ENCODE peak calls at places on chromosomes 6 and 20, in six cellular contexts. One of them, this sample, is unnamed.

GRCh38 chr20:49699200-49699992 is 14.3 kb downstream of the B4GALT5 start:
- DNase-seq in K562: no peak
- DNase-seq in IMR-90: peak
- DNase-seq in A549: peak
- DNase-seq in SK-N-SH: no peak
- DNase-seq in HepG2: no peak
- DNase-seq in this sample: no peak

GRCh38 chr20:34294563-34294962 is 8.6 kb downstream of the AHCY start:
- DNase-seq in K562: no peak
- DNase-seq in IMR-90: no peak
- DNase-seq in A549: no peak
- DNase-seq in SK-N-SH: no peak
- DNase-seq in HepG2: no peak
- DNase-seq in this sample: no peak

GRCh38 chr6:150320450-150320849 is 48.4 kb upstream of the IYD start:
- DNase-seq in K562: no peak
- DNase-seq in IMR-90: no peak
- DNase-seq in A549: no peak
- DNase-seq in SK-N-SH: no peak
- DNase-seq in HepG2: no peak
- DNase-seq in this sample: no peak

GRCh38 chr6:32064706-32065105 is 26.5 kb downstream of the CYP21A2 start:
- DNase-seq in K562: no peak
- DNase-seq in IMR-90: no peak
- DNase-seq in A549: no peak
- DNase-seq in SK-N-SH: no peak
- DNase-seq in HepG2: no peak
- DNase-seq in this sample: no peak

GRCh38 chr20:2578430-2579192 is 42.2 kb downstream of the TMC2 start:
- DNase-seq in K562: peak
- DNase-seq in IMR-90: no peak
- DNase-seq in A549: no peak
- DNase-seq in SK-N-SH: no peak
- DNase-seq in HepG2: peak
- DNase-seq in this sample: no peak

GRCh38 chr6:156262014-156262413 is 515.2 kb upstream of the ARID1B start:
- DNase-seq in K562: no peak
- DNase-seq in IMR-90: no peak
- DNase-seq in A549: no peak
- DNase-seq in SK-N-SH: peak
- DNase-seq in HepG2: no peak
- DNase-seq in this sample: no peak

GRCh38 chr6:14542670-14543366 is 425.2 kb downstream of the CD83 start:
- DNase-seq in K562: no peak
- DNase-seq in IMR-90: peak
- DNase-seq in A549: no peak
- DNase-seq in SK-N-SH: no peak
- DNase-seq in HepG2: no peak
- DNase-seq in this sample: peak

GRCh38 chr20:42594659-42595058 is 595.0 kb downstream of the PTPRT start:
- DNase-seq in K562: no peak
- DNase-seq in IMR-90: no peak
- DNase-seq in A549: no peak
- DNase-seq in SK-N-SH: no peak
- DNase-seq in HepG2: no peak
- DNase-seq in this sample: no peak

GRCh38 chr6:10412165-10412947 is 2.5 kb downstream of the TFAP2A start:
- DNase-seq in K562: no peak
- DNase-seq in IMR-90: peak
- DNase-seq in A549: peak
- DNase-seq in SK-N-SH: peak
- DNase-seq in HepG2: no peak
- DNase-seq in this sample: no peak

GRCh38 chr6:110642711-110643110 is 166.3 kb upstream of the SLC22A16 start:
- DNase-seq in K562: no peak
- DNase-seq in IMR-90: no peak
- DNase-seq in A549: no peak
- DNase-seq in SK-N-SH: no peak
- DNase-seq in HepG2: no peak
- DNase-seq in this sample: no peak

GRCh38 chr6:167405778-167406532 is 81.1 kb downstream of the TTLL2 start:
- DNase-seq in K562: no peak
- DNase-seq in IMR-90: no peak
- DNase-seq in A549: no peak
- DNase-seq in SK-N-SH: no peak
- DNase-seq in HepG2: no peak
- DNase-seq in this sample: no peak

GRCh38 chr20:51354769-51355319 is 187.7 kb downstream of the NFATC2 start:
- DNase-seq in K562: no peak
- DNase-seq in IMR-90: peak
- DNase-seq in A549: peak
- DNase-seq in SK-N-SH: no peak
- DNase-seq in HepG2: no peak
- DNase-seq in this sample: no peak

GRCh38 chr6:16157909-16158308 is 29.0 kb downstream of the MYLIP start:
- DNase-seq in K562: peak
- DNase-seq in IMR-90: no peak
- DNase-seq in A549: no peak
- DNase-seq in SK-N-SH: peak
- DNase-seq in HepG2: no peak
- DNase-seq in this sample: no peak

GRCh38 chr6:166484863-166485262 is 101.6 kb downstream of the RAMACL start:
- DNase-seq in K562: no peak
- DNase-seq in IMR-90: no peak
- DNase-seq in A549: no peak
- DNase-seq in SK-N-SH: no peak
- DNase-seq in HepG2: no peak
- DNase-seq in this sample: no peak

GRCh38 chr20:38842017-38842416 is 36.5 kb downstream of the PPP1R16B start:
- DNase-seq in K562: no peak
- DNase-seq in IMR-90: no peak
- DNase-seq in A549: no peak
- DNase-seq in SK-N-SH: no peak
- DNase-seq in HepG2: no peak
- DNase-seq in this sample: no peak

GRCh38 chr20:38841570-38841969 is 36.1 kb downstream of the PPP1R16B start:
- DNase-seq in K562: no peak
- DNase-seq in IMR-90: no peak
- DNase-seq in A549: no peak
- DNase-seq in SK-N-SH: no peak
- DNase-seq in HepG2: no peak
- DNase-seq in this sample: no peak

GRCh38 chr20:38840894-38841470 is 35.5 kb downstream of the PPP1R16B start:
- DNase-seq in K562: no peak
- DNase-seq in IMR-90: no peak
- DNase-seq in A549: no peak
- DNase-seq in SK-N-SH: no peak
- DNase-seq in HepG2: no peak
- DNase-seq in this sample: no peak

GRCh38 chr20:38843346-38843745 is 37.8 kb downstream of the PPP1R16B start:
- DNase-seq in K562: no peak
- DNase-seq in IMR-90: no peak
- DNase-seq in A549: no peak
- DNase-seq in SK-N-SH: no peak
- DNase-seq in HepG2: no peak
- DNase-seq in this sample: no peak

GRCh38 chr20:38842558-38842981 is 37.1 kb downstream of the PPP1R16B start:
- DNase-seq in K562: no peak
- DNase-seq in IMR-90: no peak
- DNase-seq in A549: no peak
- DNase-seq in SK-N-SH: no peak
- DNase-seq in HepG2: no peak
- DNase-seq in this sample: peak
- TF ChIP-seq SMC3 in K562: no peak
- TF ChIP-seq SMC3 in IMR-90: no peak
- TF ChIP-seq SMC3 in A549: no peak
- TF ChIP-seq SMC3 in SK-N-SH: no peak
- TF ChIP-seq SMC3 in HepG2: no peak
- TF ChIP-seq SMC3 in this sample: peak

GRCh38 chr6:2110504-2110903 is 134.9 kb downstream of the GMDS start:
- DNase-seq in K562: no peak
- DNase-seq in IMR-90: peak
- DNase-seq in A549: no peak
- DNase-seq in SK-N-SH: no peak
- DNase-seq in HepG2: no peak
- DNase-seq in this sample: peak
- TF ChIP-seq SMC3 in K562: no peak
- TF ChIP-seq SMC3 in IMR-90: no peak
- TF ChIP-seq SMC3 in A549: no peak
- TF ChIP-seq SMC3 in SK-N-SH: no peak
- TF ChIP-seq SMC3 in HepG2: no peak
- TF ChIP-seq SMC3 in this sample: no peak

GRCh38 chr6:53877151-53877550 is 82.3 kb downstream of the LRRC1 start:
- DNase-seq in K562: no peak
- DNase-seq in IMR-90: no peak
- DNase-seq in A549: no peak
- DNase-seq in SK-N-SH: no peak
- DNase-seq in HepG2: no peak
- DNase-seq in this sample: no peak

GRCh38 chr6:53878808-53879207 is 84.0 kb downstream of the LRRC1 start:
- DNase-seq in K562: no peak
- DNase-seq in IMR-90: no peak
- DNase-seq in A549: no peak
- DNase-seq in SK-N-SH: no peak
- DNase-seq in HepG2: no peak
- DNase-seq in this sample: no peak

GRCh38 chr6:53873922-53874321 is 79.1 kb downstream of the LRRC1 start:
- DNase-seq in K562: no peak
- DNase-seq in IMR-90: peak
- DNase-seq in A549: no peak
- DNase-seq in SK-N-SH: no peak
- DNase-seq in HepG2: no peak
- DNase-seq in this sample: no peak

GRCh38 chr6:53879608-53880007 is 84.8 kb downstream of the LRRC1 start:
- DNase-seq in K562: no peak
- DNase-seq in IMR-90: peak
- DNase-seq in A549: no peak
- DNase-seq in SK-N-SH: no peak
- DNase-seq in HepG2: no peak
- DNase-seq in this sample: no peak
- TF ChIP-seq SMC3 in K562: no peak
- TF ChIP-seq SMC3 in IMR-90: no peak
- TF ChIP-seq SMC3 in A549: no peak
- TF ChIP-seq SMC3 in SK-N-SH: no peak
- TF ChIP-seq SMC3 in HepG2: no peak
- TF ChIP-seq SMC3 in this sample: no peak

DNA sequence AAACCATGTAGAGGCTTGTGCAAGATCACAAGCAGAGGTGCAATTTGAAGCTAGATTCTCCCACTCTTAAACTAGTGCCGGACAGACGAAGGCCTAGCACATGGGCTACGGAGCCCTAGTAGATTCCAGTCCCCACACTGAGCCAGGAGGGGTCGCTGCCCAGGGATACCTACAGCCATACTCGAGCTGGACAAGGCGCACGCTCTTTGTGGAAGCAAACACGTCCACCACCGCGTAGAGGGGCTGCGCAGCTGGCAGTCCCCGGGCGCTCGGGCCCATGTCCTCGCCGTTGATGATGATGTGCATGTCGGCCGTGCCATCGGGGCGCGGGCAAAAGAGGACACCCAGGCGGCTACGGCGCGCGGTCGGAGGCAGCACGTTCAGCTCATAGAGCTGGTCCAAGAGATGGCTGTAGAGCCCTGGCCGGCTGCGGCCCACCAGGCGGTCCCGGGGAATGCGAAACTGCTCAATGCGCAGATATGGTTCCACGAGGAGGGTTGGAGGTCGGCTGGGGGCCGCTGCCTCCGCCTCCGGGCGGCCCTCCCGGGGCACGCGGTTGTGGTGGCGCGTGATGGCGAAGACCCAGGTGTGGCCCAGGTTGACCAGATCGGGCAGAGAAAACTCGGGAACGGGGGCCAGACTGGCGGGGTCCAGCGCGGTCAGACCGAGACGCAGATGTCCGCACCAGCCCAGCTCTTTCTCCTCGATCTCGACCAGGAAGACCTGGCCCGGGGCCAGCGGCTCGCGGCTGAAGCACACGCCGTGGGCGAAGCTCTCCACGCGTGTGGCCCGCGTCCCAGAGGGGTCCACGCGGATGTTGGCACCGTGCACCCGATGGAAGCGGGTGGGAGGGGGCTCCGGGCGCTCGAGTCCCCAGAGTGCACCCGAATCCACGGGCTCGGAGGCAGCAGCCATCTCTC is 671 bp downstream of the NEURL2 start:
- DNase-seq in K562: no peak
- DNase-seq in IMR-90: peak
- DNase-seq in A549: peak
- DNase-seq in SK-N-SH: peak
- DNase-seq in HepG2: peak
- DNase-seq in this sample: no peak
- TF ChIP-seq SMC3 in K562: no peak
- TF ChIP-seq SMC3 in IMR-90: peak
- TF ChIP-seq SMC3 in A549: no peak
- TF ChIP-seq SMC3 in SK-N-SH: peak
- TF ChIP-seq SMC3 in HepG2: peak
- TF ChIP-seq SMC3 in this sample: peak

GRCh38 chr6:140360651-140361050 is 986.2 kb upstream of the CITED2 start:
- DNase-seq in K562: no peak
- DNase-seq in IMR-90: peak
- DNase-seq in A549: no peak
- DNase-seq in SK-N-SH: peak
- DNase-seq in HepG2: no peak
- DNase-seq in this sample: no peak
- TF ChIP-seq SMC3 in K562: no peak
- TF ChIP-seq SMC3 in IMR-90: no peak
- TF ChIP-seq SMC3 in A549: no peak
- TF ChIP-seq SMC3 in SK-N-SH: no peak
- TF ChIP-seq SMC3 in HepG2: no peak
- TF ChIP-seq SMC3 in this sample: no peak

GRCh38 chr20:53914861-53915458 is 155.4 kb downstream of the BCAS1 start:
- DNase-seq in K562: no peak
- DNase-seq in IMR-90: no peak
- DNase-seq in A549: no peak
- DNase-seq in SK-N-SH: peak
- DNase-seq in HepG2: no peak
- DNase-seq in this sample: no peak

GRCh38 chr20:53911301-53911700 is 159.1 kb downstream of the BCAS1 start:
- DNase-seq in K562: no peak
- DNase-seq in IMR-90: no peak
- DNase-seq in A549: no peak
- DNase-seq in SK-N-SH: no peak
- DNase-seq in HepG2: no peak
- DNase-seq in this sample: no peak

GRCh38 chr20:53907968-53908751 is 162.2 kb downstream of the BCAS1 start:
- DNase-seq in K562: no peak
- DNase-seq in IMR-90: no peak
- DNase-seq in A549: no peak
- DNase-seq in SK-N-SH: no peak
- DNase-seq in HepG2: no peak
- DNase-seq in this sample: no peak

GRCh38 chr20:53914091-53914860 is 156.1 kb downstream of the BCAS1 start:
- DNase-seq in K562: no peak
- DNase-seq in IMR-90: peak
- DNase-seq in A549: no peak
- DNase-seq in SK-N-SH: no peak
- DNase-seq in HepG2: no peak
- DNase-seq in this sample: no peak

GRCh38 chr20:53910312-53911002 is 159.9 kb downstream of the BCAS1 start:
- DNase-seq in K562: no peak
- DNase-seq in IMR-90: no peak
- DNase-seq in A549: no peak
- DNase-seq in SK-N-SH: no peak
- DNase-seq in HepG2: no peak
- DNase-seq in this sample: no peak
- TF ChIP-seq SMC3 in K562: no peak
- TF ChIP-seq SMC3 in IMR-90: no peak
- TF ChIP-seq SMC3 in A549: no peak
- TF ChIP-seq SMC3 in SK-N-SH: no peak
- TF ChIP-seq SMC3 in HepG2: no peak
- TF ChIP-seq SMC3 in this sample: no peak

GRCh38 chr6:121222656-121223055 is 111.6 kb downstream of the TBC1D32 start:
- DNase-seq in K562: no peak
- DNase-seq in IMR-90: peak
- DNase-seq in A549: peak
- DNase-seq in SK-N-SH: no peak
- DNase-seq in HepG2: no peak
- DNase-seq in this sample: no peak
- TF ChIP-seq SMC3 in K562: no peak
- TF ChIP-seq SMC3 in IMR-90: peak
- TF ChIP-seq SMC3 in A549: no peak
- TF ChIP-seq SMC3 in SK-N-SH: no peak
- TF ChIP-seq SMC3 in HepG2: no peak
- TF ChIP-seq SMC3 in this sample: no peak

This sample was measured in GM12878.